ENCODE peak calls at places on chromosomes 16 and 17, in five cellular contexts. R, H, T, W and P are unnamed samples.
A peak's percentile ranks its signal among the peaks of the same experiment; 100 is the strongest.

GRCh38 chr17:64230551-64231408 is 32.3 kb downstream of the TEX2 start:
- DNase-seq in R (no peak), H (no peak), T (peak; percentile 28), W (no peak), P (peak; percentile 97)

GRCh38 chr16:57061084-57061905 is 31.1 kb upstream of the CPNE2 start:
- DNase-seq in R (no peak), H (no peak), T (no peak), W (peak; percentile 75), P (peak; percentile 30)

GRCh38 chr16:1825381-1825863 is 1.2 kb downstream of the HAGH start:
- DNase-seq in R (no peak), H (no peak), T (no peak), W (no peak), P (no peak)

GRCh38 chr17:39270923-39271322 is 45.2 kb upstream of the STAC2 start:
- DNase-seq in R (no peak), H (peak; percentile 8), T (peak; percentile 39), W (no peak), P (peak; percentile 22)

GRCh38 chr17:75340636-75341035 is 51.4 kb upstream of the SLC25A19 start:
- DNase-seq in R (no peak), H (no peak), T (no peak), W (no peak), P (no peak)

GRCh38 chr16:88527186-88527936 is 42.8 kb upstream of the ZC3H18 start:
- DNase-seq in R (peak; percentile 90), H (peak; percentile 34), T (peak; percentile 45), W (peak; percentile 95), P (peak; percentile 21)

GRCh38 chr17:77332981-77333685 is 192.4 kb downstream of the SEC14L1 start:
- DNase-seq in R (no peak), H (no peak), T (no peak), W (no peak), P (peak; percentile 93)

GRCh38 chr17:2485543-2485942 is 26.1 kb downstream of the METTL16 start:
- DNase-seq in R (no peak), H (no peak), T (no peak), W (no peak), P (peak; percentile 45)

GRCh38 chr17:411416-412120 is 59.0 kb upstream of the RPH3AL start:
- DNase-seq in R (no peak), H (no peak), T (no peak), W (no peak), P (no peak)

GRCh38 chr17:70357196-70357595 is 187.9 kb downstream of the KCNJ2 start:
- DNase-seq in R (no peak), H (no peak), T (no peak), W (no peak), P (no peak)

GRCh38 chr17:52824542-52824941 is 666.0 kb upstream of the CA10 start:
- DNase-seq in R (no peak), H (no peak), T (no peak), W (no peak), P (no peak)

GRCh38 chr17:8375738-8376259 is 705 bp downstream of the KRABD2 start:
- DNase-seq in R (peak; percentile 26), H (no peak), T (no peak), W (no peak), P (no peak)

GRCh38 chr17:74373838-74374606 is 6.7 kb downstream of the GPR142 start:
- DNase-seq in R (no peak), H (no peak), T (no peak), W (no peak), P (no peak)

GRCh38 chr17:49209061-49209571 is 1.3 kb downstream of the GNGT2 start:
- DNase-seq in R (no peak), H (no peak), T (no peak), W (peak; percentile 17), P (no peak)
- H3K9ac ChIP-seq in R (no peak overlapping the region), H (no peak overlapping the region), T (no peak overlapping the region), W (peak overlapping the region; percentile 26), P (no peak overlapping the region)

GRCh38 chr16:17471745-17472075 is 950 bp upstream of the XYLT1 start:
- DNase-seq in R (no peak), H (no peak), T (no peak), W (no peak), P (no peak)

GRCh38 chr16:17469742-17470001 is 1.1 kb downstream of the XYLT1 start:
- DNase-seq in R (no peak), H (no peak), T (no peak), W (no peak), P (no peak)

GRCh38 chr16:17470002-17470870 is 524 bp downstream of the XYLT1 start:
- DNase-seq in R (peak; percentile 31), H (no peak), T (no peak), W (peak; percentile 55), P (no peak)

GRCh38 chr16:17469011-17469741 is 1.6 kb downstream of the XYLT1 start:
- DNase-seq in R (peak; percentile 17), H (no peak), T (no peak), W (peak; percentile 34), P (no peak)

DNA sequence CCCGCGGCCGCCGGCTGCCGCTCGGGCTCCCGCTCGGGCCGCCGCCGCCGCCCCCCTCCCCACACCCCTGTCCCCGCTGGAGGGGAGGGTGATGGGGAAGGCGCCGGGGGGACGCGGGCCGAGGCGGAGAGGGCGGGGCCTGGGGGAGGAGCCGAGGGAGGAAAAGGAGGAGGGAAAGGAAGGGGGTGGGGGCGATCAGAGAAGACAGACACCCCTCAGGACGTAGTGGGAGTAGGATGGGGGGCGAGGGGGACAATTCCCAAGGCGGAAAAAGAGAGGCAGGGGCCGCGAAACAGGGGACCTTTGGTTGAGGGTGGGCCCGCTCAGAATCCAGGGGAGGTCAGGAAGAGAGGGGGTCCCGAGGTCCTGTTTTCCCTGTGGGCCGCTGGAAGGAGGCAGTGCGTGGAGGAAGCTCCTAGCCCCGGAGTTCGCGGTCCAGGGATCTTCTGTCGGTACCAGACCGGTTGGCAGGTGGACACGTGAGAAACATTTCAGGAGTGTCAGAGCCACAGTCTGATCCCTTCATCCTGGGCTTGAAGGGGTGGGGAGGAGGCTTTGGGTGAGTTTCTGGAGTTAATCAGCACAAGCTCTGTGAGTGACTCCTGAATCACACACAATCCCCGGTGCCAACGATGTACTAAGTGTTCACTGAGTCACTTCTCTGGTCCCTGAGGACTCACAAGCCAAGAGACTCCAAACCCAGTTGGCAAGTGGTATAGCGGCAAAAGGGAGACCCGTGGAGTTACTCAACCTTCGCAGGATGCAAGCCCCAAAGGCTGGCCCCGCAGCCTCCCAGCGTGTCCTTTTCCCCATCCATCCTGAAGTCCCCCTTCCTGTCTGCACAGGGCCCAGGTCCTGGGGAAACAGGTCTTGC is at the start of gene XYLT1:
- DNase-seq in R (peak; percentile 83), H (no peak), T (no peak), W (peak; percentile 89), P (peak; percentile 58)
- H3K9ac ChIP-seq in R (no peak within 1 kb of the TSS), H (no peak within 1 kb of the TSS), T (no peak within 1 kb of the TSS), W (peak within 1 kb of the TSS; percentile 85), P (no peak within 1 kb of the TSS)

DNA sequence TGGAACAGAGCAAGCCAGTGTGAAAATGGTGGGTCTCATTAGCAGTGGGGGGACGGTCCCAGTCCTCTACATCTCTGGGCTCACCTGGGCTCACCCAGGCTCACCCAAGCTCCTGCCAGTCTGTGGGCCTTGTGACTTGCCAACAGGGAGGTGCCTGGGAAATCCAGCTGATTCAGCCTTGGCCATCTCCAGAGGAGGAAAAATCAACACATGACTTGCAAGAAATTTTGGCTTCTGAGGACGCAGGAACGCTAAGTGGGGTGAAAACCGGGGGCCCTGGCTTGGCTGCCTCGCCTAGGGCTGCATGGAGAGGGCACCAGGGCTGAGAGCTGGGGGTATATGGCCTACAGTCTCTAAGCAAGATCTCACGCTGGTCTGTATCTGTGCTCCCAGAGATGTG is 47.7 kb downstream of the VAC14 start:
- DNase-seq in R (no peak), H (no peak), T (no peak), W (no peak), P (no peak)
- H3K9ac ChIP-seq in R (no peak overlapping the region), H (no peak overlapping the region), T (no peak overlapping the region), W (no peak overlapping the region), P (no peak overlapping the region)

DNA sequence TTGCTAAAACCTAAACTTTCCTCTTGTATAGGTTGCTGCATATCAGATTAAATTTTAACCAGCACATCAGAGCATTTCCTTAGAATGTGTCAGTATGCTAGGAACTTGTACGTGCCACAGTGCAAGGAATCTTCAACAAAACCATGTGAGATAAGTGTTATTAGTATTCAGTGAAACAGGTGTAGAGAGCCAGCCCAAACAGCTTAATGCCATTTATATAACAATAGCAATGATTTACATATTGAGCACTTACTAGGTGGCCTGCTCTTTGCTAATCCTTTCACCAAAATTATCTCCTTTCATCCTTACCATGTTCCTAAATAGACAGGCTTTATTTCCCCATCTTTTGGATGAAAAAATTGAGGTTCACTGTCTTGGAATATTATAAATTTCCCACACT is 485.7 kb downstream of the HS3ST4 start:
- DNase-seq in R (no peak), H (no peak), T (no peak), W (no peak), P (no peak)
- H3K9ac ChIP-seq in R (no peak overlapping the region), H (no peak overlapping the region), T (no peak overlapping the region), W (no peak overlapping the region), P (no peak overlapping the region)

DNA sequence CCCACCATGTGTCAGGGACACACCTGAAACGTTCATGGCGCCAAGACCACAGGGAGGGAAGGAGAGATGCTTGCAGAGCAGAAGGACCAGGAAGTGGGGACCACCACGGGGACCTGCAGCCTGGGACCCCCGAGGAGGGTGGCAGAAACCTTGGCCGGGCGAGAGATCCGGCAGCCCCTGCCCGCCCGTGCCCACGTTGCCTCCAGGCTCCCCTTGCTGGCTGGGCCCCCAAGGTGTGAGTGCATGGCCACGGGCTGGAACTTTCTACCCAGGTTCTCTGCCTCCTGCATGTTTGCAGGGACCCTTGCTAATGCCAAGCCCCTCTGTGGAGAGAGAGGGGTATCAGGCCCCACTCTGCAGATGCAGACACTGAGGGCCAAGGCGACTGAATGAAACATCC is 50.4 kb downstream of the USP22 start:
- DNase-seq in R (no peak), H (no peak), T (no peak), W (no peak), P (no peak)
- H3K9ac ChIP-seq in R (no peak overlapping the region), H (no peak overlapping the region), T (no peak overlapping the region), W (peak overlapping the region; percentile 54), P (peak overlapping the region; percentile 37)

DNA sequence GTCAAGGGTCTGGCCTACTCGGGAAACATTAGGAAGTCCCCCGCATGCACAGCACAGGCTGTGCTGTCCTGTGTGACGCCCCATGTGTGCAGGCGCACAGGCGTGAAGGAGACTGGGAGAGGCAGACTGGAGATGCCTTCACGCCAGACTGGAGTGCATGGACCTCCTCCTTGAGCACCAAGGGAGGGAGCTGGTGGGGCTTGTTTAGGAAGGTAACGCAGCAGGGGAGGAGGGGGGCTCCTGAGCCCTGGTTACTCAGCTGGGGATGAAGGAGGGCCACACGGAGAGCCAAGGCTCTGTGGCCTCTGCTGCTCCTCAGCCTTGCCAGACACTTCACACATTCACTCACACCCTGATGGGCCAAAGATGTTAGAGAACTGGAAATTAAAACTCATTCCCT is 7.7 kb downstream of the HSDL1 start:
- DNase-seq in R (no peak), H (no peak), T (no peak), W (no peak), P (no peak)
- H3K9ac ChIP-seq in R (no peak overlapping the region), H (no peak overlapping the region), T (no peak overlapping the region), W (no peak overlapping the region), P (no peak overlapping the region)

GRCh38 chr16:11880047-11880446 is 28.7 kb upstream of the RSL1D1 start:
- DNase-seq in R (no peak), H (no peak), T (no peak), W (no peak), P (no peak)
- H3K9ac ChIP-seq in R (no peak overlapping the region), H (no peak overlapping the region), T (no peak overlapping the region), W (no peak overlapping the region), P (no peak overlapping the region)